ENCODE peak calls at places on chromosomes 13 and 19, in ten cellular contexts. One of them, this sample, is unnamed.

GRCh38 chr19:33374406-33374703 is 846 bp downstream of the CEBPG start:
- DNase-seq in HS-5: no peak
- DNase-seq in activated naive CD8-positive, alpha-beta T cell treated with anti-CD3 and anti-CD28 coated beads for 36 hours: no peak
- DNase-seq in activated T-helper 2 cell treated with anti-CD3 and anti-CD28 coated beads, Interferon-gamma antibody, Interleukin-2, Interleukin-4, amounts not matched to agents 10 μg/mL and 5 μg/mL and 100 μg/mL, durations not matched to agents 14 hours and 24 hours and 36 hours: no peak
- DNase-seq in pancreas: no peak
- DNase-seq in anterior cingulate cortex: no peak
- DNase-seq in activated T-cell treated with anti-CD3 and anti-CD28 coated beads for 4 hours: no peak
- DNase-seq in central memory CD8-positive, alpha-beta T cell: no peak
- DNase-seq in adipocyte: peak
- DNase-seq in A549: no peak
- DNase-seq in this sample: no peak

GRCh38 chr13:46463719-46464118 is 76.7 kb upstream of the RUBCNL start:
- DNase-seq in HS-5: no peak
- DNase-seq in activated naive CD8-positive, alpha-beta T cell treated with anti-CD3 and anti-CD28 coated beads for 36 hours: no peak
- DNase-seq in activated T-helper 2 cell treated with anti-CD3 and anti-CD28 coated beads, Interferon-gamma antibody, Interleukin-2, Interleukin-4, amounts not matched to agents 10 μg/mL and 5 μg/mL and 100 μg/mL, durations not matched to agents 14 hours and 24 hours and 36 hours: no peak
- DNase-seq in pancreas: no peak
- DNase-seq in anterior cingulate cortex: no peak
- DNase-seq in activated T-cell treated with anti-CD3 and anti-CD28 coated beads for 4 hours: no peak
- DNase-seq in central memory CD8-positive, alpha-beta T cell: no peak
- DNase-seq in adipocyte: no peak
- DNase-seq in A549: no peak
- DNase-seq in this sample: no peak

GRCh38 chr19:7556696-7557315 is 21.3 kb downstream of the PNPLA6 start:
- DNase-seq in HS-5: no peak
- DNase-seq in activated naive CD8-positive, alpha-beta T cell treated with anti-CD3 and anti-CD28 coated beads for 36 hours: no peak
- DNase-seq in activated T-helper 2 cell treated with anti-CD3 and anti-CD28 coated beads, Interferon-gamma antibody, Interleukin-2, Interleukin-4, amounts not matched to agents 10 μg/mL and 5 μg/mL and 100 μg/mL, durations not matched to agents 14 hours and 24 hours and 36 hours: no peak
- DNase-seq in pancreas: no peak
- DNase-seq in anterior cingulate cortex: no peak
- DNase-seq in activated T-cell treated with anti-CD3 and anti-CD28 coated beads for 4 hours: no peak
- DNase-seq in central memory CD8-positive, alpha-beta T cell: no peak
- DNase-seq in adipocyte: no peak
- DNase-seq in A549: no peak
- DNase-seq in this sample: no peak

GRCh38 chr13:63425131-63425530 is 2009.5 kb upstream of the PCDH20 start:
- DNase-seq in HS-5: no peak
- DNase-seq in activated naive CD8-positive, alpha-beta T cell treated with anti-CD3 and anti-CD28 coated beads for 36 hours: no peak
- DNase-seq in activated T-helper 2 cell treated with anti-CD3 and anti-CD28 coated beads, Interferon-gamma antibody, Interleukin-2, Interleukin-4, amounts not matched to agents 10 μg/mL and 5 μg/mL and 100 μg/mL, durations not matched to agents 14 hours and 24 hours and 36 hours: no peak
- DNase-seq in pancreas: no peak
- DNase-seq in anterior cingulate cortex: no peak
- DNase-seq in activated T-cell treated with anti-CD3 and anti-CD28 coated beads for 4 hours: no peak
- DNase-seq in central memory CD8-positive, alpha-beta T cell: no peak
- DNase-seq in adipocyte: peak
- DNase-seq in A549: no peak
- DNase-seq in this sample: no peak

GRCh38 chr13:36143768-36144167 is 12.6 kb upstream of the DCLK1 start:
- DNase-seq in HS-5: no peak
- DNase-seq in activated naive CD8-positive, alpha-beta T cell treated with anti-CD3 and anti-CD28 coated beads for 36 hours: no peak
- DNase-seq in activated T-helper 2 cell treated with anti-CD3 and anti-CD28 coated beads, Interferon-gamma antibody, Interleukin-2, Interleukin-4, amounts not matched to agents 10 μg/mL and 5 μg/mL and 100 μg/mL, durations not matched to agents 14 hours and 24 hours and 36 hours: no peak
- DNase-seq in pancreas: no peak
- DNase-seq in anterior cingulate cortex: no peak
- DNase-seq in activated T-cell treated with anti-CD3 and anti-CD28 coated beads for 4 hours: no peak
- DNase-seq in central memory CD8-positive, alpha-beta T cell: no peak
- DNase-seq in adipocyte: no peak
- DNase-seq in A549: no peak
- DNase-seq in this sample: no peak

GRCh38 chr19:45971260-45971902 is 2.3 kb downstream of the NOVA2 start:
- DNase-seq in HS-5: no peak
- DNase-seq in activated naive CD8-positive, alpha-beta T cell treated with anti-CD3 and anti-CD28 coated beads for 36 hours: no peak
- DNase-seq in activated T-helper 2 cell treated with anti-CD3 and anti-CD28 coated beads, Interferon-gamma antibody, Interleukin-2, Interleukin-4, amounts not matched to agents 10 μg/mL and 5 μg/mL and 100 μg/mL, durations not matched to agents 14 hours and 24 hours and 36 hours: no peak
- DNase-seq in pancreas: no peak
- DNase-seq in anterior cingulate cortex: no peak
- DNase-seq in activated T-cell treated with anti-CD3 and anti-CD28 coated beads for 4 hours: no peak
- DNase-seq in central memory CD8-positive, alpha-beta T cell: no peak
- DNase-seq in adipocyte: no peak
- DNase-seq in A549: no peak
- DNase-seq in this sample: no peak

GRCh38 chr19:38433268-38433733 is at the start of gene RYR1:
- DNase-seq in HS-5: no peak
- DNase-seq in activated naive CD8-positive, alpha-beta T cell treated with anti-CD3 and anti-CD28 coated beads for 36 hours: peak
- DNase-seq in activated T-helper 2 cell treated with anti-CD3 and anti-CD28 coated beads, Interferon-gamma antibody, Interleukin-2, Interleukin-4, amounts not matched to agents 10 μg/mL and 5 μg/mL and 100 μg/mL, durations not matched to agents 14 hours and 24 hours and 36 hours: peak
- DNase-seq in pancreas: no peak
- DNase-seq in anterior cingulate cortex: peak
- DNase-seq in activated T-cell treated with anti-CD3 and anti-CD28 coated beads for 4 hours: no peak
- DNase-seq in central memory CD8-positive, alpha-beta T cell: no peak
- DNase-seq in adipocyte: peak
- DNase-seq in A549: peak
- DNase-seq in this sample: peak

GRCh38 chr13:33168326-33168960 is 117.1 kb downstream of the STARD13 start:
- DNase-seq in HS-5: no peak
- DNase-seq in activated naive CD8-positive, alpha-beta T cell treated with anti-CD3 and anti-CD28 coated beads for 36 hours: no peak
- DNase-seq in activated T-helper 2 cell treated with anti-CD3 and anti-CD28 coated beads, Interferon-gamma antibody, Interleukin-2, Interleukin-4, amounts not matched to agents 10 μg/mL and 5 μg/mL and 100 μg/mL, durations not matched to agents 14 hours and 24 hours and 36 hours: no peak
- DNase-seq in pancreas: no peak
- DNase-seq in anterior cingulate cortex: no peak
- DNase-seq in activated T-cell treated with anti-CD3 and anti-CD28 coated beads for 4 hours: no peak
- DNase-seq in central memory CD8-positive, alpha-beta T cell: no peak
- DNase-seq in adipocyte: no peak
- DNase-seq in A549: no peak
- DNase-seq in this sample: no peak

GRCh38 chr13:94233831-94234230 is 245.7 kb downstream of the DCT start:
- DNase-seq in HS-5: no peak
- DNase-seq in activated naive CD8-positive, alpha-beta T cell treated with anti-CD3 and anti-CD28 coated beads for 36 hours: no peak
- DNase-seq in activated T-helper 2 cell treated with anti-CD3 and anti-CD28 coated beads, Interferon-gamma antibody, Interleukin-2, Interleukin-4, amounts not matched to agents 10 μg/mL and 5 μg/mL and 100 μg/mL, durations not matched to agents 14 hours and 24 hours and 36 hours: no peak
- DNase-seq in pancreas: no peak
- DNase-seq in anterior cingulate cortex: no peak
- DNase-seq in activated T-cell treated with anti-CD3 and anti-CD28 coated beads for 4 hours: no peak
- DNase-seq in central memory CD8-positive, alpha-beta T cell: no peak
- DNase-seq in adipocyte: no peak
- DNase-seq in A549: no peak
- DNase-seq in this sample: no peak

GRCh38 chr19:10593820-10594637 is 6.9 kb upstream of the AP1M2 start:
- DNase-seq in HS-5: no peak
- DNase-seq in activated naive CD8-positive, alpha-beta T cell treated with anti-CD3 and anti-CD28 coated beads for 36 hours: no peak
- DNase-seq in activated T-helper 2 cell treated with anti-CD3 and anti-CD28 coated beads, Interferon-gamma antibody, Interleukin-2, Interleukin-4, amounts not matched to agents 10 μg/mL and 5 μg/mL and 100 μg/mL, durations not matched to agents 14 hours and 24 hours and 36 hours: no peak
- DNase-seq in pancreas: no peak
- DNase-seq in anterior cingulate cortex: peak
- DNase-seq in activated T-cell treated with anti-CD3 and anti-CD28 coated beads for 4 hours: no peak
- DNase-seq in central memory CD8-positive, alpha-beta T cell: no peak
- DNase-seq in adipocyte: peak
- DNase-seq in A549: no peak
- DNase-seq in this sample: no peak

GRCh38 chr13:75724742-75725504 is 88.8 kb downstream of the LMO7 start:
- DNase-seq in HS-5: no peak
- DNase-seq in activated naive CD8-positive, alpha-beta T cell treated with anti-CD3 and anti-CD28 coated beads for 36 hours: no peak
- DNase-seq in activated T-helper 2 cell treated with anti-CD3 and anti-CD28 coated beads, Interferon-gamma antibody, Interleukin-2, Interleukin-4, amounts not matched to agents 10 μg/mL and 5 μg/mL and 100 μg/mL, durations not matched to agents 14 hours and 24 hours and 36 hours: no peak
- DNase-seq in pancreas: no peak
- DNase-seq in anterior cingulate cortex: no peak
- DNase-seq in activated T-cell treated with anti-CD3 and anti-CD28 coated beads for 4 hours: no peak
- DNase-seq in central memory CD8-positive, alpha-beta T cell: no peak
- DNase-seq in adipocyte: no peak
- DNase-seq in A549: no peak
- DNase-seq in this sample: no peak

GRCh38 chr19:3642987-3643386 is 16.4 kb upstream of the CACTIN start:
- DNase-seq in HS-5: no peak
- DNase-seq in activated naive CD8-positive, alpha-beta T cell treated with anti-CD3 and anti-CD28 coated beads for 36 hours: peak
- DNase-seq in activated T-helper 2 cell treated with anti-CD3 and anti-CD28 coated beads, Interferon-gamma antibody, Interleukin-2, Interleukin-4, amounts not matched to agents 10 μg/mL and 5 μg/mL and 100 μg/mL, durations not matched to agents 14 hours and 24 hours and 36 hours: no peak
- DNase-seq in pancreas: no peak
- DNase-seq in anterior cingulate cortex: no peak
- DNase-seq in activated T-cell treated with anti-CD3 and anti-CD28 coated beads for 4 hours: peak
- DNase-seq in central memory CD8-positive, alpha-beta T cell: no peak
- DNase-seq in adipocyte: peak
- DNase-seq in A549: no peak
- DNase-seq in this sample: no peak

GRCh38 chr13:113836917-113837553 is 26.8 kb downstream of the GAS6 start:
- DNase-seq in HS-5: no peak
- DNase-seq in activated naive CD8-positive, alpha-beta T cell treated with anti-CD3 and anti-CD28 coated beads for 36 hours: no peak
- DNase-seq in activated T-helper 2 cell treated with anti-CD3 and anti-CD28 coated beads, Interferon-gamma antibody, Interleukin-2, Interleukin-4, amounts not matched to agents 10 μg/mL and 5 μg/mL and 100 μg/mL, durations not matched to agents 14 hours and 24 hours and 36 hours: no peak
- DNase-seq in pancreas: no peak
- DNase-seq in anterior cingulate cortex: no peak
- DNase-seq in activated T-cell treated with anti-CD3 and anti-CD28 coated beads for 4 hours: no peak
- DNase-seq in central memory CD8-positive, alpha-beta T cell: no peak
- DNase-seq in adipocyte: peak
- DNase-seq in A549: peak
- DNase-seq in this sample: no peak

GRCh38 chr19:14425696-14426138 is 6.6 kb upstream of the DDX39A start:
- DNase-seq in HS-5: no peak
- DNase-seq in activated naive CD8-positive, alpha-beta T cell treated with anti-CD3 and anti-CD28 coated beads for 36 hours: no peak
- DNase-seq in activated T-helper 2 cell treated with anti-CD3 and anti-CD28 coated beads, Interferon-gamma antibody, Interleukin-2, Interleukin-4, amounts not matched to agents 10 μg/mL and 5 μg/mL and 100 μg/mL, durations not matched to agents 14 hours and 24 hours and 36 hours: no peak
- DNase-seq in pancreas: no peak
- DNase-seq in anterior cingulate cortex: no peak
- DNase-seq in activated T-cell treated with anti-CD3 and anti-CD28 coated beads for 4 hours: no peak
- DNase-seq in central memory CD8-positive, alpha-beta T cell: no peak
- DNase-seq in adipocyte: peak
- DNase-seq in A549: no peak
- DNase-seq in this sample: no peak

GRCh38 chr19:48989701-48990291 is 3.3 kb downstream of the GYS1 start:
- DNase-seq in HS-5: no peak
- DNase-seq in activated naive CD8-positive, alpha-beta T cell treated with anti-CD3 and anti-CD28 coated beads for 36 hours: no peak
- DNase-seq in activated T-helper 2 cell treated with anti-CD3 and anti-CD28 coated beads, Interferon-gamma antibody, Interleukin-2, Interleukin-4, amounts not matched to agents 10 μg/mL and 5 μg/mL and 100 μg/mL, durations not matched to agents 14 hours and 24 hours and 36 hours: no peak
- DNase-seq in pancreas: no peak
- DNase-seq in anterior cingulate cortex: peak
- DNase-seq in activated T-cell treated with anti-CD3 and anti-CD28 coated beads for 4 hours: no peak
- DNase-seq in central memory CD8-positive, alpha-beta T cell: no peak
- DNase-seq in adipocyte: no peak
- DNase-seq in A549: no peak
- DNase-seq in this sample: no peak

GRCh38 chr13:78659450-78660110 is 625 bp upstream of the OBI1 start:
- DNase-seq in HS-5: no peak
- DNase-seq in activated naive CD8-positive, alpha-beta T cell treated with anti-CD3 and anti-CD28 coated beads for 36 hours: no peak
- DNase-seq in activated T-helper 2 cell treated with anti-CD3 and anti-CD28 coated beads, Interferon-gamma antibody, Interleukin-2, Interleukin-4, amounts not matched to agents 10 μg/mL and 5 μg/mL and 100 μg/mL, durations not matched to agents 14 hours and 24 hours and 36 hours: no peak
- DNase-seq in pancreas: no peak
- DNase-seq in anterior cingulate cortex: no peak
- DNase-seq in activated T-cell treated with anti-CD3 and anti-CD28 coated beads for 4 hours: no peak
- DNase-seq in central memory CD8-positive, alpha-beta T cell: no peak
- DNase-seq in adipocyte: no peak
- DNase-seq in A549: peak
- DNase-seq in this sample: no peak

GRCh38 chr13:98253526-98253925 is 76.5 kb upstream of the RNF113B start:
- DNase-seq in HS-5: no peak
- DNase-seq in activated naive CD8-positive, alpha-beta T cell treated with anti-CD3 and anti-CD28 coated beads for 36 hours: no peak
- DNase-seq in activated T-helper 2 cell treated with anti-CD3 and anti-CD28 coated beads, Interferon-gamma antibody, Interleukin-2, Interleukin-4, amounts not matched to agents 10 μg/mL and 5 μg/mL and 100 μg/mL, durations not matched to agents 14 hours and 24 hours and 36 hours: no peak
- DNase-seq in pancreas: no peak
- DNase-seq in anterior cingulate cortex: no peak
- DNase-seq in activated T-cell treated with anti-CD3 and anti-CD28 coated beads for 4 hours: no peak
- DNase-seq in central memory CD8-positive, alpha-beta T cell: no peak
- DNase-seq in adipocyte: peak
- DNase-seq in A549: no peak
- DNase-seq in this sample: no peak

GRCh38 chr13:28047784-28048388 is 52.5 kb downstream of the FLT3 start:
- DNase-seq in HS-5: peak
- DNase-seq in activated naive CD8-positive, alpha-beta T cell treated with anti-CD3 and anti-CD28 coated beads for 36 hours: no peak
- DNase-seq in activated T-helper 2 cell treated with anti-CD3 and anti-CD28 coated beads, Interferon-gamma antibody, Interleukin-2, Interleukin-4, amounts not matched to agents 10 μg/mL and 5 μg/mL and 100 μg/mL, durations not matched to agents 14 hours and 24 hours and 36 hours: no peak
- DNase-seq in pancreas: no peak
- DNase-seq in anterior cingulate cortex: no peak
- DNase-seq in activated T-cell treated with anti-CD3 and anti-CD28 coated beads for 4 hours: no peak
- DNase-seq in central memory CD8-positive, alpha-beta T cell: no peak
- DNase-seq in adipocyte: no peak
- DNase-seq in A549: peak
- DNase-seq in this sample: no peak

GRCh38 chr13:51895906-51896888 is 34.4 kb downstream of the CCDC70 start:
- DNase-seq in HS-5: peak
- DNase-seq in activated naive CD8-positive, alpha-beta T cell treated with anti-CD3 and anti-CD28 coated beads for 36 hours: peak
- DNase-seq in activated T-helper 2 cell treated with anti-CD3 and anti-CD28 coated beads, Interferon-gamma antibody, Interleukin-2, Interleukin-4, amounts not matched to agents 10 μg/mL and 5 μg/mL and 100 μg/mL, durations not matched to agents 14 hours and 24 hours and 36 hours: peak
- DNase-seq in pancreas: peak
- DNase-seq in anterior cingulate cortex: peak
- DNase-seq in activated T-cell treated with anti-CD3 and anti-CD28 coated beads for 4 hours: no peak
- DNase-seq in central memory CD8-positive, alpha-beta T cell: no peak
- DNase-seq in adipocyte: peak
- DNase-seq in A549: peak
- DNase-seq in this sample: peak

GRCh38 chr13:94173312-94173854 is 306.1 kb downstream of the DCT start:
- DNase-seq in HS-5: no peak
- DNase-seq in activated naive CD8-positive, alpha-beta T cell treated with anti-CD3 and anti-CD28 coated beads for 36 hours: no peak
- DNase-seq in activated T-helper 2 cell treated with anti-CD3 and anti-CD28 coated beads, Interferon-gamma antibody, Interleukin-2, Interleukin-4, amounts not matched to agents 10 μg/mL and 5 μg/mL and 100 μg/mL, durations not matched to agents 14 hours and 24 hours and 36 hours: no peak
- DNase-seq in pancreas: no peak
- DNase-seq in anterior cingulate cortex: no peak
- DNase-seq in activated T-cell treated with anti-CD3 and anti-CD28 coated beads for 4 hours: no peak
- DNase-seq in central memory CD8-positive, alpha-beta T cell: no peak
- DNase-seq in adipocyte: no peak
- DNase-seq in A549: no peak
- DNase-seq in this sample: no peak

GRCh38 chr19:4375164-4375619 is 25.2 kb downstream of the SH3GL1 start:
- DNase-seq in HS-5: peak
- DNase-seq in activated naive CD8-positive, alpha-beta T cell treated with anti-CD3 and anti-CD28 coated beads for 36 hours: no peak
- DNase-seq in activated T-helper 2 cell treated with anti-CD3 and anti-CD28 coated beads, Interferon-gamma antibody, Interleukin-2, Interleukin-4, amounts not matched to agents 10 μg/mL and 5 μg/mL and 100 μg/mL, durations not matched to agents 14 hours and 24 hours and 36 hours: no peak
- DNase-seq in pancreas: no peak
- DNase-seq in anterior cingulate cortex: no peak
- DNase-seq in activated T-cell treated with anti-CD3 and anti-CD28 coated beads for 4 hours: no peak
- DNase-seq in central memory CD8-positive, alpha-beta T cell: no peak
- DNase-seq in adipocyte: no peak
- DNase-seq in A549: no peak
- DNase-seq in this sample: no peak

GRCh38 chr13:44237276-44237767 is 136.3 kb upstream of the SERP2 start:
- DNase-seq in HS-5: peak
- DNase-seq in activated naive CD8-positive, alpha-beta T cell treated with anti-CD3 and anti-CD28 coated beads for 36 hours: peak
- DNase-seq in activated T-helper 2 cell treated with anti-CD3 and anti-CD28 coated beads, Interferon-gamma antibody, Interleukin-2, Interleukin-4, amounts not matched to agents 10 μg/mL and 5 μg/mL and 100 μg/mL, durations not matched to agents 14 hours and 24 hours and 36 hours: no peak
- DNase-seq in pancreas: no peak
- DNase-seq in anterior cingulate cortex: peak
- DNase-seq in activated T-cell treated with anti-CD3 and anti-CD28 coated beads for 4 hours: no peak
- DNase-seq in central memory CD8-positive, alpha-beta T cell: no peak
- DNase-seq in adipocyte: peak
- DNase-seq in A549: no peak
- DNase-seq in this sample: no peak

GRCh38 chr13:60047943-60048342 is 115.8 kb downstream of the DIAPH3 start:
- DNase-seq in HS-5: no peak
- DNase-seq in activated naive CD8-positive, alpha-beta T cell treated with anti-CD3 and anti-CD28 coated beads for 36 hours: no peak
- DNase-seq in activated T-helper 2 cell treated with anti-CD3 and anti-CD28 coated beads, Interferon-gamma antibody, Interleukin-2, Interleukin-4, amounts not matched to agents 10 μg/mL and 5 μg/mL and 100 μg/mL, durations not matched to agents 14 hours and 24 hours and 36 hours: no peak
- DNase-seq in pancreas: no peak
- DNase-seq in anterior cingulate cortex: no peak
- DNase-seq in activated T-cell treated with anti-CD3 and anti-CD28 coated beads for 4 hours: no peak
- DNase-seq in central memory CD8-positive, alpha-beta T cell: no peak
- DNase-seq in adipocyte: no peak
- DNase-seq in A549: no peak
- DNase-seq in this sample: no peak

GRCh38 chr13:69565334-69565733 is 542.3 kb upstream of the ATXN8OS start:
- DNase-seq in HS-5: peak
- DNase-seq in activated naive CD8-positive, alpha-beta T cell treated with anti-CD3 and anti-CD28 coated beads for 36 hours: peak
- DNase-seq in activated T-helper 2 cell treated with anti-CD3 and anti-CD28 coated beads, Interferon-gamma antibody, Interleukin-2, Interleukin-4, amounts not matched to agents 10 μg/mL and 5 μg/mL and 100 μg/mL, durations not matched to agents 14 hours and 24 hours and 36 hours: no peak
- DNase-seq in pancreas: no peak
- DNase-seq in anterior cingulate cortex: no peak
- DNase-seq in activated T-cell treated with anti-CD3 and anti-CD28 coated beads for 4 hours: no peak
- DNase-seq in central memory CD8-positive, alpha-beta T cell: no peak
- DNase-seq in adipocyte: no peak
- DNase-seq in A549: peak
- DNase-seq in this sample: no peak

GRCh38 chr19:24004166-24004565 is 82.8 kb upstream of the ZNF254 start:
- DNase-seq in HS-5: no peak
- DNase-seq in activated naive CD8-positive, alpha-beta T cell treated with anti-CD3 and anti-CD28 coated beads for 36 hours: no peak
- DNase-seq in activated T-helper 2 cell treated with anti-CD3 and anti-CD28 coated beads, Interferon-gamma antibody, Interleukin-2, Interleukin-4, amounts not matched to agents 10 μg/mL and 5 μg/mL and 100 μg/mL, durations not matched to agents 14 hours and 24 hours and 36 hours: no peak
- DNase-seq in pancreas: no peak
- DNase-seq in anterior cingulate cortex: no peak
- DNase-seq in activated T-cell treated with anti-CD3 and anti-CD28 coated beads for 4 hours: no peak
- DNase-seq in central memory CD8-positive, alpha-beta T cell: no peak
- DNase-seq in adipocyte: no peak
- DNase-seq in A549: no peak
- DNase-seq in this sample: no peak

GRCh38 chr13:69809152-69809551 is 298.5 kb upstream of the ATXN8OS start:
- DNase-seq in HS-5: no peak
- DNase-seq in activated naive CD8-positive, alpha-beta T cell treated with anti-CD3 and anti-CD28 coated beads for 36 hours: no peak
- DNase-seq in activated T-helper 2 cell treated with anti-CD3 and anti-CD28 coated beads, Interferon-gamma antibody, Interleukin-2, Interleukin-4, amounts not matched to agents 10 μg/mL and 5 μg/mL and 100 μg/mL, durations not matched to agents 14 hours and 24 hours and 36 hours: no peak
- DNase-seq in pancreas: no peak
- DNase-seq in anterior cingulate cortex: no peak
- DNase-seq in activated T-cell treated with anti-CD3 and anti-CD28 coated beads for 4 hours: no peak
- DNase-seq in central memory CD8-positive, alpha-beta T cell: no peak
- DNase-seq in adipocyte: no peak
- DNase-seq in A549: no peak
- DNase-seq in this sample: no peak

GRCh38 chr13:31431722-31432137 is 232.0 kb downstream of the B3GLCT start:
- DNase-seq in HS-5: no peak
- DNase-seq in activated naive CD8-positive, alpha-beta T cell treated with anti-CD3 and anti-CD28 coated beads for 36 hours: peak
- DNase-seq in activated T-helper 2 cell treated with anti-CD3 and anti-CD28 coated beads, Interferon-gamma antibody, Interleukin-2, Interleukin-4, amounts not matched to agents 10 μg/mL and 5 μg/mL and 100 μg/mL, durations not matched to agents 14 hours and 24 hours and 36 hours: peak
- DNase-seq in pancreas: peak
- DNase-seq in anterior cingulate cortex: peak
- DNase-seq in activated T-cell treated with anti-CD3 and anti-CD28 coated beads for 4 hours: peak
- DNase-seq in central memory CD8-positive, alpha-beta T cell: peak
- DNase-seq in adipocyte: peak
- DNase-seq in A549: peak
- DNase-seq in this sample: peak

This sample was measured in stimulated activated naive CD4-positive, alpha-beta T cell treated with Interleukin-2 at 50 U/mL for 16 hours.